ENCODE peak calls at places on chromosomes 3 and 15, in nine cellular contexts. One of them, this sample, is unnamed.

GRCh38 chr15:63987979-63988378 is 58.3 kb downstream of the DAPK2 start:
- DNase-seq in stomach: peak
- DNase-seq in left ventricle myocardium inferior: no peak
- DNase-seq in Panc1: no peak
- DNase-seq in tibial artery: no peak
- DNase-seq in HL-60: no peak
- DNase-seq in brain microvascular endothelial cell: no peak
- DNase-seq in lower lobe of right lung: no peak
- DNase-seq in SK-N-SH: no peak
- DNase-seq in this sample: no peak

GRCh38 chr3:56413911-56414310 is 54.4 kb downstream of the ERC2 start:
- DNase-seq in stomach: no peak
- DNase-seq in left ventricle myocardium inferior: no peak
- DNase-seq in Panc1: no peak
- DNase-seq in tibial artery: no peak
- DNase-seq in HL-60: no peak
- DNase-seq in brain microvascular endothelial cell: no peak
- DNase-seq in lower lobe of right lung: no peak
- DNase-seq in SK-N-SH: no peak
- DNase-seq in this sample: no peak

GRCh38 chr15:60760646-60761504 is 281.9 kb upstream of the ICE2 start:
- DNase-seq in stomach: no peak
- DNase-seq in left ventricle myocardium inferior: no peak
- DNase-seq in Panc1: no peak
- DNase-seq in tibial artery: no peak
- DNase-seq in HL-60: no peak
- DNase-seq in brain microvascular endothelial cell: peak
- DNase-seq in lower lobe of right lung: no peak
- DNase-seq in SK-N-SH: no peak
- DNase-seq in this sample: no peak

GRCh38 chr3:119205209-119205608 is 31.8 kb downstream of the UPK1B start:
- DNase-seq in stomach: no peak
- DNase-seq in left ventricle myocardium inferior: no peak
- DNase-seq in Panc1: no peak
- DNase-seq in tibial artery: no peak
- DNase-seq in HL-60: no peak
- DNase-seq in brain microvascular endothelial cell: no peak
- DNase-seq in lower lobe of right lung: no peak
- DNase-seq in SK-N-SH: no peak
- DNase-seq in this sample: no peak

GRCh38 chr3:86173401-86173800 is 817.5 kb downstream of the VGLL3 start:
- DNase-seq in stomach: no peak
- DNase-seq in left ventricle myocardium inferior: no peak
- DNase-seq in Panc1: no peak
- DNase-seq in tibial artery: no peak
- DNase-seq in HL-60: no peak
- DNase-seq in brain microvascular endothelial cell: no peak
- DNase-seq in lower lobe of right lung: no peak
- DNase-seq in SK-N-SH: no peak
- DNase-seq in this sample: no peak

GRCh38 chr15:74291101-74292071 is 55.3 kb downstream of the CCDC33 start:
- DNase-seq in stomach: peak
- DNase-seq in left ventricle myocardium inferior: peak
- DNase-seq in Panc1: no peak
- DNase-seq in tibial artery: peak
- DNase-seq in HL-60: peak
- DNase-seq in brain microvascular endothelial cell: peak
- DNase-seq in lower lobe of right lung: peak
- DNase-seq in SK-N-SH: peak
- DNase-seq in this sample: peak

GRCh38 chr3:46716461-46717441 is 918 bp downstream of the PRSS50 start:
- DNase-seq in stomach: peak
- DNase-seq in left ventricle myocardium inferior: no peak
- DNase-seq in Panc1: no peak
- DNase-seq in tibial artery: no peak
- DNase-seq in HL-60: no peak
- DNase-seq in brain microvascular endothelial cell: no peak
- DNase-seq in lower lobe of right lung: no peak
- DNase-seq in SK-N-SH: no peak
- DNase-seq in this sample: peak

GRCh38 chr15:101244039-101244781 is 7.6 kb downstream of the CHSY1 start:
- DNase-seq in stomach: no peak
- DNase-seq in left ventricle myocardium inferior: no peak
- DNase-seq in Panc1: no peak
- DNase-seq in tibial artery: no peak
- DNase-seq in HL-60: peak
- DNase-seq in brain microvascular endothelial cell: no peak
- DNase-seq in lower lobe of right lung: no peak
- DNase-seq in SK-N-SH: no peak
- DNase-seq in this sample: no peak

GRCh38 chr15:60720493-60721231 is 241.7 kb upstream of the ICE2 start:
- DNase-seq in stomach: no peak
- DNase-seq in left ventricle myocardium inferior: no peak
- DNase-seq in Panc1: no peak
- DNase-seq in tibial artery: no peak
- DNase-seq in HL-60: no peak
- DNase-seq in brain microvascular endothelial cell: no peak
- DNase-seq in lower lobe of right lung: no peak
- DNase-seq in SK-N-SH: no peak
- DNase-seq in this sample: no peak

GRCh38 chr3:180590396-180590795 is 11.6 kb upstream of the TTC14 start:
- DNase-seq in stomach: no peak
- DNase-seq in left ventricle myocardium inferior: no peak
- DNase-seq in Panc1: no peak
- DNase-seq in tibial artery: no peak
- DNase-seq in HL-60: no peak
- DNase-seq in brain microvascular endothelial cell: no peak
- DNase-seq in lower lobe of right lung: no peak
- DNase-seq in SK-N-SH: no peak
- DNase-seq in this sample: no peak

GRCh38 chr15:26081758-26082068 is 218.6 kb upstream of the ATP10A start:
- DNase-seq in stomach: no peak
- DNase-seq in left ventricle myocardium inferior: no peak
- DNase-seq in Panc1: no peak
- DNase-seq in tibial artery: no peak
- DNase-seq in HL-60: no peak
- DNase-seq in brain microvascular endothelial cell: no peak
- DNase-seq in lower lobe of right lung: no peak
- DNase-seq in SK-N-SH: peak
- DNase-seq in this sample: no peak

GRCh38 chr3:76826915-76827314 is 213.0 kb upstream of the ROBO2 start:
- DNase-seq in stomach: no peak
- DNase-seq in left ventricle myocardium inferior: no peak
- DNase-seq in Panc1: no peak
- DNase-seq in tibial artery: no peak
- DNase-seq in HL-60: no peak
- DNase-seq in brain microvascular endothelial cell: no peak
- DNase-seq in lower lobe of right lung: no peak
- DNase-seq in SK-N-SH: no peak
- DNase-seq in this sample: no peak

GRCh38 chr3:138197058-138197457 is 10.0 kb downstream of the ARMC8 start:
- DNase-seq in stomach: no peak
- DNase-seq in left ventricle myocardium inferior: no peak
- DNase-seq in Panc1: no peak
- DNase-seq in tibial artery: no peak
- DNase-seq in HL-60: peak
- DNase-seq in brain microvascular endothelial cell: peak
- DNase-seq in lower lobe of right lung: no peak
- DNase-seq in SK-N-SH: no peak
- DNase-seq in this sample: no peak

GRCh38 chr3:110767156-110767555 is 304.5 kb upstream of the NECTIN3 start:
- DNase-seq in stomach: no peak
- DNase-seq in left ventricle myocardium inferior: no peak
- DNase-seq in Panc1: no peak
- DNase-seq in tibial artery: no peak
- DNase-seq in HL-60: no peak
- DNase-seq in brain microvascular endothelial cell: no peak
- DNase-seq in lower lobe of right lung: no peak
- DNase-seq in SK-N-SH: no peak
- DNase-seq in this sample: no peak

GRCh38 chr15:83559310-83559966 is 94.5 kb upstream of the ADAMTSL3 start:
- DNase-seq in stomach: peak
- DNase-seq in left ventricle myocardium inferior: no peak
- DNase-seq in Panc1: peak
- DNase-seq in tibial artery: peak
- DNase-seq in HL-60: peak
- DNase-seq in brain microvascular endothelial cell: peak
- DNase-seq in lower lobe of right lung: no peak
- DNase-seq in SK-N-SH: peak
- DNase-seq in this sample: no peak

GRCh38 chr3:12969487-12969886 is 103.7 kb downstream of the IQSEC1 start:
- DNase-seq in stomach: no peak
- DNase-seq in left ventricle myocardium inferior: no peak
- DNase-seq in Panc1: no peak
- DNase-seq in tibial artery: no peak
- DNase-seq in HL-60: no peak
- DNase-seq in brain microvascular endothelial cell: no peak
- DNase-seq in lower lobe of right lung: no peak
- DNase-seq in SK-N-SH: no peak
- DNase-seq in this sample: no peak

GRCh38 chr3:13347390-13347966 is 72.6 kb downstream of the NUP210 start:
- DNase-seq in stomach: no peak
- DNase-seq in left ventricle myocardium inferior: no peak
- DNase-seq in Panc1: no peak
- DNase-seq in tibial artery: no peak
- DNase-seq in HL-60: no peak
- DNase-seq in brain microvascular endothelial cell: peak
- DNase-seq in lower lobe of right lung: no peak
- DNase-seq in SK-N-SH: no peak
- DNase-seq in this sample: no peak

GRCh38 chr3:194779729-194780224 is 94.1 kb downstream of the FAM43A start:
- DNase-seq in stomach: no peak
- DNase-seq in left ventricle myocardium inferior: peak
- DNase-seq in Panc1: no peak
- DNase-seq in tibial artery: no peak
- DNase-seq in HL-60: peak
- DNase-seq in brain microvascular endothelial cell: peak
- DNase-seq in lower lobe of right lung: no peak
- DNase-seq in SK-N-SH: no peak
- DNase-seq in this sample: no peak

GRCh38 chr15:66833372-66833771 is 131.3 kb downstream of the SMAD6 start:
- DNase-seq in stomach: no peak
- DNase-seq in left ventricle myocardium inferior: no peak
- DNase-seq in Panc1: no peak
- DNase-seq in tibial artery: no peak
- DNase-seq in HL-60: no peak
- DNase-seq in brain microvascular endothelial cell: no peak
- DNase-seq in lower lobe of right lung: no peak
- DNase-seq in SK-N-SH: no peak
- DNase-seq in this sample: no peak

GRCh38 chr3:37768107-37768809 is 93.4 kb upstream of the CTDSPL start:
- DNase-seq in stomach: peak
- DNase-seq in left ventricle myocardium inferior: no peak
- DNase-seq in Panc1: no peak
- DNase-seq in tibial artery: no peak
- DNase-seq in HL-60: no peak
- DNase-seq in brain microvascular endothelial cell: peak
- DNase-seq in lower lobe of right lung: no peak
- DNase-seq in SK-N-SH: no peak
- DNase-seq in this sample: no peak
- H3K4me3 ChIP-seq in stomach: no peak
- H3K4me3 ChIP-seq in left ventricle myocardium inferior: no peak
- H3K4me3 ChIP-seq in Panc1: no peak
- H3K4me3 ChIP-seq in tibial artery: no peak
- H3K4me3 ChIP-seq in HL-60: no peak
- H3K4me3 ChIP-seq in brain microvascular endothelial cell: no peak
- H3K4me3 ChIP-seq in lower lobe of right lung: no peak
- H3K4me3 ChIP-seq in SK-N-SH: no peak
- H3K4me3 ChIP-seq in this sample: no peak

DNA sequence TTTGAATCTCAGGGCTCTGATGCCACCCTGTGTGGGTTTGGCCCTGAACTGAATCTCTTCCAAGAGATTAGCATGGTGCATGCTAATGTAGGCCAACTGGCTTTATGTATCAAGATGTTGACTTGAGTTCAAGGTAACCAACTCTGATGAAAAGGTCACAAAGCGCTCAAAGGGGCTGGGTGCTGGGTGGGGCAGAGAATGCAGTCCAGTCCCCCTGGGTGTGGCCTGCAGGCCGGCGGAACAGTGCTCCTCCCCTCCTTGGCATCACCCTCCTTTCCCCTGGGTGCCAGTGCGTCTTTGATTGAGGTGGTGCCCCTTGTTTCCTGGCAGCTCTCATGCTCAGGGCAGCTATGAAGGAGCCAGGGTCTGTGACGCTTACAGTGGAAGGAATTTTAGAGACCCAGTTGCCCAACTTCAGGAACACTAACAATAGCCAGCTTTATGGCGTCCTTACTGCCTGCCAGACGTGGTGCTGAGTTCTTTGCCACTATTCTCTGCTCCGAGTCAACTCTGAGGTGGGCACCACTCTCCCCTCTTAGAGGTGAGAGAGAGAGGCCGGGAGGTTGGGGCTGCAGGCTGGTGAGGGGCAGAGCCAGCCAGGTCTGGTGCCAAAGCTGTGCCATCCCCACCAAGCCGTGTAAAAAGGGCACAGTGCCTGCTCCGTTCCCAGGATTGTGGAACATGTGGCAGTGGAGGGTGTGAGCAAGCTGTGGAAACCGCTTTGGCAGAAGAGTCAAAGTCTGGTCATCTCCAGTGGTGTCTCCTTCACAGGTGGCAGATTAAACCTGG is 9.8 kb downstream of the SYNM start:
- DNase-seq in stomach: no peak
- DNase-seq in left ventricle myocardium inferior: no peak
- DNase-seq in Panc1: no peak
- DNase-seq in tibial artery: no peak
- DNase-seq in HL-60: no peak
- DNase-seq in brain microvascular endothelial cell: no peak
- DNase-seq in lower lobe of right lung: peak
- DNase-seq in SK-N-SH: no peak
- DNase-seq in this sample: peak
- H3K27ac ChIP-seq in stomach: peak
- H3K27ac ChIP-seq in left ventricle myocardium inferior: peak
- H3K27ac ChIP-seq in Panc1: no peak
- H3K27ac ChIP-seq in tibial artery: peak
- H3K27ac ChIP-seq in HL-60: no peak
- H3K27ac ChIP-seq in brain microvascular endothelial cell: no peak
- H3K27ac ChIP-seq in lower lobe of right lung: no peak
- H3K27ac ChIP-seq in SK-N-SH: no peak
- H3K27ac ChIP-seq in this sample: peak

GRCh38 chr15:56794923-56795329 is 61.6 kb upstream of the ZNF280D start:
- DNase-seq in stomach: no peak
- DNase-seq in left ventricle myocardium inferior: no peak
- DNase-seq in Panc1: no peak
- DNase-seq in tibial artery: no peak
- DNase-seq in HL-60: no peak
- DNase-seq in brain microvascular endothelial cell: no peak
- DNase-seq in lower lobe of right lung: no peak
- DNase-seq in SK-N-SH: no peak
- DNase-seq in this sample: no peak
- TF ChIP-seq CTCF in stomach: no peak
- TF ChIP-seq CTCF in left ventricle myocardium inferior: no peak
- TF ChIP-seq CTCF in Panc1: no peak
- TF ChIP-seq CTCF in tibial artery: no peak
- TF ChIP-seq CTCF in HL-60: no peak
- TF ChIP-seq CTCF in brain microvascular endothelial cell: no peak
- TF ChIP-seq CTCF in lower lobe of right lung: no peak
- TF ChIP-seq CTCF in SK-N-SH: no peak
- TF ChIP-seq CTCF in this sample: no peak

DNA sequence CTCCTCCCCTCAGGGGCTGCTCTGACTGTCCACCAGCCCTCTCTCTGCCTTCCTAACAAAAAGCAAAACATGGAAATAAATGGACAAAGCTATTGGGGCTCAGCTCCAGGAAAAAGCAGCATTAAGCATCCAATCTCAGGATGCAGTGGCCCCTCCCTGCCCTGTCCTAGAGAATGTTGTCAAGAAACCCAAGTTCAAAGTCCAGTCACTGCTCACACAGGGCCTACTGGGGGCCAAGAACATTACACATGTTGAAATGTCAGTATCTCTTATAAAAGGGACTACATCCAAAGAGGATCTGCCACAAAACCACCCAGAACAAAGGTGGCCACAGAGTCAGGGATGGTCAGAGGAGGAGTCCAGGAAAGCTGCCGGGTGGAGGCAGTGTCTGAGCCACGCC is 7.6 kb upstream of the GRIP2 start:
- DNase-seq in stomach: no peak
- DNase-seq in left ventricle myocardium inferior: no peak
- DNase-seq in Panc1: no peak
- DNase-seq in tibial artery: no peak
- DNase-seq in HL-60: no peak
- DNase-seq in brain microvascular endothelial cell: no peak
- DNase-seq in lower lobe of right lung: no peak
- DNase-seq in SK-N-SH: no peak
- DNase-seq in this sample: no peak
- H3K4me3 ChIP-seq in stomach: no peak
- H3K4me3 ChIP-seq in left ventricle myocardium inferior: no peak
- H3K4me3 ChIP-seq in Panc1: no peak
- H3K4me3 ChIP-seq in tibial artery: no peak
- H3K4me3 ChIP-seq in HL-60: no peak
- H3K4me3 ChIP-seq in brain microvascular endothelial cell: no peak
- H3K4me3 ChIP-seq in lower lobe of right lung: no peak
- H3K4me3 ChIP-seq in SK-N-SH: no peak
- H3K4me3 ChIP-seq in this sample: no peak

This sample was measured in coronary artery.